ENCODE peak calls at places on chromosomes 16 and 17, in five cellular contexts. One of them, this sample, is unnamed.

GRCh38 chr17:30208214-30208613 is 27.3 kb downstream of the SLC6A4 start:
- DNase-seq in posterior cingulate gyrus: no peak
- DNase-seq in activated CD8-positive, alpha-beta T cell treated with anti-CD3 and anti-CD28 coated beads, Interleukin-2, amount 10 ng/mL, durations not matched to agents 7 days and 5 days: no peak
- DNase-seq in fibroblast of lung: no peak
- DNase-seq in NCI-H345: no peak
- DNase-seq in this sample: no peak

GRCh38 chr17:74875970-74876593 is 3.3 kb upstream of the FDXR start:
- DNase-seq in posterior cingulate gyrus: no peak
- DNase-seq in activated CD8-positive, alpha-beta T cell treated with anti-CD3 and anti-CD28 coated beads, Interleukin-2, amount 10 ng/mL, durations not matched to agents 7 days and 5 days: no peak
- DNase-seq in fibroblast of lung: no peak
- DNase-seq in NCI-H345: no peak
- DNase-seq in this sample: no peak

GRCh38 chr17:59425085-59425901 is 93.8 kb downstream of the YPEL2 start:
- DNase-seq in posterior cingulate gyrus: no peak
- DNase-seq in activated CD8-positive, alpha-beta T cell treated with anti-CD3 and anti-CD28 coated beads, Interleukin-2, amount 10 ng/mL, durations not matched to agents 7 days and 5 days: no peak
- DNase-seq in fibroblast of lung: peak
- DNase-seq in NCI-H345: no peak
- DNase-seq in this sample: no peak

GRCh38 chr17:21246698-21247097 is 6.5 kb downstream of the NATD1 start:
- DNase-seq in posterior cingulate gyrus: no peak
- DNase-seq in activated CD8-positive, alpha-beta T cell treated with anti-CD3 and anti-CD28 coated beads, Interleukin-2, amount 10 ng/mL, durations not matched to agents 7 days and 5 days: no peak
- DNase-seq in fibroblast of lung: no peak
- DNase-seq in NCI-H345: no peak
- DNase-seq in this sample: no peak

GRCh38 chr16:2450975-2451381 is 8.9 kb upstream of the TEDC2 start:
- DNase-seq in posterior cingulate gyrus: no peak
- DNase-seq in activated CD8-positive, alpha-beta T cell treated with anti-CD3 and anti-CD28 coated beads, Interleukin-2, amount 10 ng/mL, durations not matched to agents 7 days and 5 days: no peak
- DNase-seq in fibroblast of lung: no peak
- DNase-seq in NCI-H345: no peak
- DNase-seq in this sample: no peak

GRCh38 chr17:45697076-45697475 is 87.0 kb upstream of the CRHR1 start:
- DNase-seq in posterior cingulate gyrus: no peak
- DNase-seq in activated CD8-positive, alpha-beta T cell treated with anti-CD3 and anti-CD28 coated beads, Interleukin-2, amount 10 ng/mL, durations not matched to agents 7 days and 5 days: no peak
- DNase-seq in fibroblast of lung: no peak
- DNase-seq in NCI-H345: no peak
- DNase-seq in this sample: no peak

GRCh38 chr17:38654411-38655398 is 20.1 kb downstream of the EPOP start:
- DNase-seq in posterior cingulate gyrus: no peak
- DNase-seq in activated CD8-positive, alpha-beta T cell treated with anti-CD3 and anti-CD28 coated beads, Interleukin-2, amount 10 ng/mL, durations not matched to agents 7 days and 5 days: no peak
- DNase-seq in fibroblast of lung: no peak
- DNase-seq in NCI-H345: no peak
- DNase-seq in this sample: no peak

GRCh38 chr17:31695456-31696090 is 163.5 kb downstream of the COPRS start:
- DNase-seq in posterior cingulate gyrus: no peak
- DNase-seq in activated CD8-positive, alpha-beta T cell treated with anti-CD3 and anti-CD28 coated beads, Interleukin-2, amount 10 ng/mL, durations not matched to agents 7 days and 5 days: no peak
- DNase-seq in fibroblast of lung: peak
- DNase-seq in NCI-H345: no peak
- DNase-seq in this sample: no peak

GRCh38 chr17:68355093-68355492 is 63.8 kb downstream of the ARSG start:
- DNase-seq in posterior cingulate gyrus: no peak
- DNase-seq in activated CD8-positive, alpha-beta T cell treated with anti-CD3 and anti-CD28 coated beads, Interleukin-2, amount 10 ng/mL, durations not matched to agents 7 days and 5 days: no peak
- DNase-seq in fibroblast of lung: peak
- DNase-seq in NCI-H345: no peak
- DNase-seq in this sample: no peak

GRCh38 chr17:40070644-40070894 is 7.8 kb downstream of the THRA start:
- DNase-seq in posterior cingulate gyrus: no peak
- DNase-seq in activated CD8-positive, alpha-beta T cell treated with anti-CD3 and anti-CD28 coated beads, Interleukin-2, amount 10 ng/mL, durations not matched to agents 7 days and 5 days: no peak
- DNase-seq in fibroblast of lung: no peak
- DNase-seq in NCI-H345: no peak
- DNase-seq in this sample: no peak

GRCh38 chr16:47565454-47565853 is 104.3 kb downstream of the PHKB start:
- DNase-seq in posterior cingulate gyrus: no peak
- DNase-seq in activated CD8-positive, alpha-beta T cell treated with anti-CD3 and anti-CD28 coated beads, Interleukin-2, amount 10 ng/mL, durations not matched to agents 7 days and 5 days: no peak
- DNase-seq in fibroblast of lung: peak
- DNase-seq in NCI-H345: no peak
- DNase-seq in this sample: peak

GRCh38 chr17:2682304-2682938 is 29.1 kb downstream of the CLUH start:
- DNase-seq in posterior cingulate gyrus: no peak
- DNase-seq in activated CD8-positive, alpha-beta T cell treated with anti-CD3 and anti-CD28 coated beads, Interleukin-2, amount 10 ng/mL, durations not matched to agents 7 days and 5 days: no peak
- DNase-seq in fibroblast of lung: peak
- DNase-seq in NCI-H345: no peak
- DNase-seq in this sample: no peak

GRCh38 chr16:75206749-75207451 is at the start of gene CTRB2:
- DNase-seq in posterior cingulate gyrus: no peak
- DNase-seq in activated CD8-positive, alpha-beta T cell treated with anti-CD3 and anti-CD28 coated beads, Interleukin-2, amount 10 ng/mL, durations not matched to agents 7 days and 5 days: no peak
- DNase-seq in fibroblast of lung: no peak
- DNase-seq in NCI-H345: no peak
- DNase-seq in this sample: no peak

GRCh38 chr17:65023791-65024190 is 32.7 kb downstream of the GNA13 start:
- DNase-seq in posterior cingulate gyrus: no peak
- DNase-seq in activated CD8-positive, alpha-beta T cell treated with anti-CD3 and anti-CD28 coated beads, Interleukin-2, amount 10 ng/mL, durations not matched to agents 7 days and 5 days: no peak
- DNase-seq in fibroblast of lung: no peak
- DNase-seq in NCI-H345: no peak
- DNase-seq in this sample: no peak

GRCh38 chr16:74743045-74743667 is 31.5 kb downstream of the FA2H start:
- DNase-seq in posterior cingulate gyrus: no peak
- DNase-seq in activated CD8-positive, alpha-beta T cell treated with anti-CD3 and anti-CD28 coated beads, Interleukin-2, amount 10 ng/mL, durations not matched to agents 7 days and 5 days: no peak
- DNase-seq in fibroblast of lung: no peak
- DNase-seq in NCI-H345: no peak
- DNase-seq in this sample: no peak

GRCh38 chr16:84643180-84643583 is 5.1 kb upstream of the KLHL36 start:
- DNase-seq in posterior cingulate gyrus: no peak
- DNase-seq in activated CD8-positive, alpha-beta T cell treated with anti-CD3 and anti-CD28 coated beads, Interleukin-2, amount 10 ng/mL, durations not matched to agents 7 days and 5 days: no peak
- DNase-seq in fibroblast of lung: peak
- DNase-seq in NCI-H345: no peak
- DNase-seq in this sample: peak

GRCh38 chr17:74852237-74853047 is 7.2 kb downstream of the GRIN2C start:
- DNase-seq in posterior cingulate gyrus: no peak
- DNase-seq in activated CD8-positive, alpha-beta T cell treated with anti-CD3 and anti-CD28 coated beads, Interleukin-2, amount 10 ng/mL, durations not matched to agents 7 days and 5 days: peak
- DNase-seq in fibroblast of lung: peak
- DNase-seq in NCI-H345: no peak
- DNase-seq in this sample: peak

This sample was measured in Peyer's patch.